ENCODE peak calls at places on chromosomes 5 and 9, in six cellular contexts. One of them, this sample, is unnamed.

GRCh38 chr9:83646500-83647239 is 23.7 kb downstream of the IDNK start:
- DNase-seq in NCI-H1436: no peak
- DNase-seq in Right ventricle myocardium superior: no peak
- DNase-seq in stimulated activated CD4-positive, alpha-beta T cell treated with anti-CD3 and anti-CD28 coated beads, Interleukin-1b, Interleukin-23, amount 100 ng/mL, for 4 hours: no peak
- DNase-seq in GM10248: no peak
- DNase-seq in brain microvascular endothelial cell: no peak
- DNase-seq in this sample: no peak

GRCh38 chr5:33297760-33298216 is 143.0 kb upstream of the TARS1 start:
- DNase-seq in NCI-H1436: no peak
- DNase-seq in Right ventricle myocardium superior: no peak
- DNase-seq in stimulated activated CD4-positive, alpha-beta T cell treated with anti-CD3 and anti-CD28 coated beads, Interleukin-1b, Interleukin-23, amount 100 ng/mL, for 4 hours: no peak
- DNase-seq in GM10248: no peak
- DNase-seq in brain microvascular endothelial cell: no peak
- DNase-seq in this sample: no peak

GRCh38 chr5:169701910-169702451 is 64.9 kb downstream of the DOCK2 start:
- DNase-seq in NCI-H1436: no peak
- DNase-seq in Right ventricle myocardium superior: no peak
- DNase-seq in stimulated activated CD4-positive, alpha-beta T cell treated with anti-CD3 and anti-CD28 coated beads, Interleukin-1b, Interleukin-23, amount 100 ng/mL, for 4 hours: no peak
- DNase-seq in GM10248: no peak
- DNase-seq in brain microvascular endothelial cell: no peak
- DNase-seq in this sample: peak

GRCh38 chr5:6837519-6838110 is 124.4 kb downstream of the TENT4A start:
- DNase-seq in NCI-H1436: no peak
- DNase-seq in Right ventricle myocardium superior: no peak
- DNase-seq in stimulated activated CD4-positive, alpha-beta T cell treated with anti-CD3 and anti-CD28 coated beads, Interleukin-1b, Interleukin-23, amount 100 ng/mL, for 4 hours: no peak
- DNase-seq in GM10248: peak
- DNase-seq in brain microvascular endothelial cell: no peak
- DNase-seq in this sample: peak

GRCh38 chr9:27497883-27498553 is 26.1 kb upstream of the IFNK start:
- DNase-seq in NCI-H1436: no peak
- DNase-seq in Right ventricle myocardium superior: no peak
- DNase-seq in stimulated activated CD4-positive, alpha-beta T cell treated with anti-CD3 and anti-CD28 coated beads, Interleukin-1b, Interleukin-23, amount 100 ng/mL, for 4 hours: no peak
- DNase-seq in GM10248: no peak
- DNase-seq in brain microvascular endothelial cell: no peak
- DNase-seq in this sample: no peak

GRCh38 chr9:5186416-5187169 is 1.2 kb upstream of the INSL6 start:
- DNase-seq in NCI-H1436: peak
- DNase-seq in Right ventricle myocardium superior: no peak
- DNase-seq in stimulated activated CD4-positive, alpha-beta T cell treated with anti-CD3 and anti-CD28 coated beads, Interleukin-1b, Interleukin-23, amount 100 ng/mL, for 4 hours: peak
- DNase-seq in GM10248: peak
- DNase-seq in brain microvascular endothelial cell: peak
- DNase-seq in this sample: peak

GRCh38 chr5:116944171-116944570 is 369.5 kb upstream of the SEMA6A start:
- DNase-seq in NCI-H1436: no peak
- DNase-seq in Right ventricle myocardium superior: no peak
- DNase-seq in stimulated activated CD4-positive, alpha-beta T cell treated with anti-CD3 and anti-CD28 coated beads, Interleukin-1b, Interleukin-23, amount 100 ng/mL, for 4 hours: no peak
- DNase-seq in GM10248: no peak
- DNase-seq in brain microvascular endothelial cell: peak
- DNase-seq in this sample: no peak

GRCh38 chr5:125453011-125453410 is 706.6 kb upstream of the ZNF608 start:
- DNase-seq in NCI-H1436: no peak
- DNase-seq in Right ventricle myocardium superior: no peak
- DNase-seq in stimulated activated CD4-positive, alpha-beta T cell treated with anti-CD3 and anti-CD28 coated beads, Interleukin-1b, Interleukin-23, amount 100 ng/mL, for 4 hours: no peak
- DNase-seq in GM10248: no peak
- DNase-seq in brain microvascular endothelial cell: no peak
- DNase-seq in this sample: no peak

GRCh38 chr9:128610889-128611288 is 45.8 kb downstream of the DYNC2I2 start:
- DNase-seq in NCI-H1436: no peak
- DNase-seq in Right ventricle myocardium superior: no peak
- DNase-seq in stimulated activated CD4-positive, alpha-beta T cell treated with anti-CD3 and anti-CD28 coated beads, Interleukin-1b, Interleukin-23, amount 100 ng/mL, for 4 hours: no peak
- DNase-seq in GM10248: no peak
- DNase-seq in brain microvascular endothelial cell: no peak
- DNase-seq in this sample: no peak

GRCh38 chr9:17135578-17135904 is 701 bp downstream of the CNTLN start:
- DNase-seq in NCI-H1436: no peak
- DNase-seq in Right ventricle myocardium superior: no peak
- DNase-seq in stimulated activated CD4-positive, alpha-beta T cell treated with anti-CD3 and anti-CD28 coated beads, Interleukin-1b, Interleukin-23, amount 100 ng/mL, for 4 hours: no peak
- DNase-seq in GM10248: no peak
- DNase-seq in brain microvascular endothelial cell: peak
- DNase-seq in this sample: no peak

GRCh38 chr9:129483467-129484324 is 137.2 kb downstream of the C9orf50 start:
- DNase-seq in NCI-H1436: no peak
- DNase-seq in Right ventricle myocardium superior: peak
- DNase-seq in stimulated activated CD4-positive, alpha-beta T cell treated with anti-CD3 and anti-CD28 coated beads, Interleukin-1b, Interleukin-23, amount 100 ng/mL, for 4 hours: no peak
- DNase-seq in GM10248: no peak
- DNase-seq in brain microvascular endothelial cell: peak
- DNase-seq in this sample: peak

GRCh38 chr9:119153402-119153801 is 215.8 kb downstream of the BRINP1 start:
- DNase-seq in NCI-H1436: no peak
- DNase-seq in Right ventricle myocardium superior: no peak
- DNase-seq in stimulated activated CD4-positive, alpha-beta T cell treated with anti-CD3 and anti-CD28 coated beads, Interleukin-1b, Interleukin-23, amount 100 ng/mL, for 4 hours: no peak
- DNase-seq in GM10248: no peak
- DNase-seq in brain microvascular endothelial cell: no peak
- DNase-seq in this sample: no peak

GRCh38 chr5:143870871-143871632 is 59.1 kb downstream of the HMHB1 start:
- DNase-seq in NCI-H1436: no peak
- DNase-seq in Right ventricle myocardium superior: no peak
- DNase-seq in stimulated activated CD4-positive, alpha-beta T cell treated with anti-CD3 and anti-CD28 coated beads, Interleukin-1b, Interleukin-23, amount 100 ng/mL, for 4 hours: no peak
- DNase-seq in GM10248: no peak
- DNase-seq in brain microvascular endothelial cell: no peak
- DNase-seq in this sample: no peak

GRCh38 chr9:33124716-33125378 is 42.3 kb downstream of the B4GALT1 start:
- DNase-seq in NCI-H1436: no peak
- DNase-seq in Right ventricle myocardium superior: no peak
- DNase-seq in stimulated activated CD4-positive, alpha-beta T cell treated with anti-CD3 and anti-CD28 coated beads, Interleukin-1b, Interleukin-23, amount 100 ng/mL, for 4 hours: no peak
- DNase-seq in GM10248: peak
- DNase-seq in brain microvascular endothelial cell: no peak
- DNase-seq in this sample: no peak

This sample was measured in hepatic stellate cell.